ENCODE peak calls at places on chromosomes 11 and 22, in seven cellular contexts. One of them, this sample, is unnamed.

GRCh38 chr22:42648368-42649260 is 578 bp downstream of the CYB5R3 start:
- DNase-seq in upper lobe of right lung: peak; percentile 87
- DNase-seq in skeletal muscle cell: no peak
- DNase-seq in adrenal gland: peak; percentile 49
- DNase-seq in CD4-positive, CD25-positive, alpha-beta regulatory T cell: no peak
- DNase-seq in CD8-positive, alpha-beta memory T cell: peak; percentile 73
- DNase-seq in mammary epithelial cell: peak; percentile 51
- DNase-seq in this sample: no peak

GRCh38 chr11:76251576-76251975 is 45.3 kb upstream of the WNT11 start:
- DNase-seq in upper lobe of right lung: no peak
- DNase-seq in mammary epithelial cell: no peak
- DNase-seq in skeletal muscle cell: no peak
- DNase-seq in CD4-positive, CD25-positive, alpha-beta regulatory T cell: no peak
- DNase-seq in CD8-positive, alpha-beta memory T cell: no peak
- DNase-seq in adrenal gland: no peak
- DNase-seq in this sample: no peak

GRCh38 chr11:9208726-9209501 is 56.2 kb downstream of the DENND5A start:
- DNase-seq in adrenal gland: no peak
- DNase-seq in CD8-positive, alpha-beta memory T cell: no peak
- DNase-seq in skeletal muscle cell: no peak
- DNase-seq in CD4-positive, CD25-positive, alpha-beta regulatory T cell: no peak
- DNase-seq in upper lobe of right lung: no peak
- DNase-seq in mammary epithelial cell: peak; percentile 41
- DNase-seq in this sample: no peak

GRCh38 chr11:100887659-100888058 is 200.6 kb downstream of the ARHGAP42 start:
- DNase-seq in CD8-positive, alpha-beta memory T cell: no peak
- DNase-seq in upper lobe of right lung: no peak
- DNase-seq in mammary epithelial cell: no peak
- DNase-seq in skeletal muscle cell: no peak
- DNase-seq in CD4-positive, CD25-positive, alpha-beta regulatory T cell: no peak
- DNase-seq in adrenal gland: no peak
- DNase-seq in this sample: no peak

GRCh38 chr11:31477528-31478255 is 31.7 kb downstream of the IMMP1L start:
- DNase-seq in adrenal gland: no peak
- DNase-seq in CD8-positive, alpha-beta memory T cell: no peak
- DNase-seq in CD4-positive, CD25-positive, alpha-beta regulatory T cell: no peak
- DNase-seq in skeletal muscle cell: no peak
- DNase-seq in mammary epithelial cell: no peak
- DNase-seq in upper lobe of right lung: no peak
- DNase-seq in this sample: no peak

GRCh38 chr11:105156231-105156630 is 16.7 kb upstream of the CARD18 start:
- DNase-seq in skeletal muscle cell: no peak
- DNase-seq in CD8-positive, alpha-beta memory T cell: no peak
- DNase-seq in upper lobe of right lung: no peak
- DNase-seq in adrenal gland: no peak
- DNase-seq in mammary epithelial cell: peak; percentile 40
- DNase-seq in CD4-positive, CD25-positive, alpha-beta regulatory T cell: no peak
- DNase-seq in this sample: no peak

GRCh38 chr22:25281675-25282345 is 62.4 kb downstream of the CRYBB2 start:
- DNase-seq in mammary epithelial cell: no peak
- DNase-seq in CD8-positive, alpha-beta memory T cell: no peak
- DNase-seq in CD4-positive, CD25-positive, alpha-beta regulatory T cell: no peak
- DNase-seq in adrenal gland: no peak
- DNase-seq in upper lobe of right lung: no peak
- DNase-seq in skeletal muscle cell: no peak
- DNase-seq in this sample: no peak

GRCh38 chr11:112524808-112525207 is 264.1 kb upstream of the PLET1 start:
- DNase-seq in CD8-positive, alpha-beta memory T cell: no peak
- DNase-seq in upper lobe of right lung: no peak
- DNase-seq in mammary epithelial cell: no peak
- DNase-seq in adrenal gland: peak; percentile 47
- DNase-seq in CD4-positive, CD25-positive, alpha-beta regulatory T cell: no peak
- DNase-seq in skeletal muscle cell: no peak
- DNase-seq in this sample: no peak

GRCh38 chr11:68322031-68322388 is 9.6 kb downstream of the LRP5 start:
- DNase-seq in CD8-positive, alpha-beta memory T cell: no peak
- DNase-seq in mammary epithelial cell: no peak
- DNase-seq in skeletal muscle cell: no peak
- DNase-seq in CD4-positive, CD25-positive, alpha-beta regulatory T cell: no peak
- DNase-seq in adrenal gland: no peak
- DNase-seq in upper lobe of right lung: no peak
- DNase-seq in this sample: no peak

GRCh38 chr22:35230417-35230816 is 26.9 kb upstream of the HMGXB4 start:
- DNase-seq in adrenal gland: no peak
- DNase-seq in CD8-positive, alpha-beta memory T cell: no peak
- DNase-seq in CD4-positive, CD25-positive, alpha-beta regulatory T cell: no peak
- DNase-seq in skeletal muscle cell: no peak
- DNase-seq in upper lobe of right lung: no peak
- DNase-seq in mammary epithelial cell: no peak
- DNase-seq in this sample: no peak

GRCh38 chr11:82845336-82846036 is 54.7 kb downstream of the PRCP start:
- DNase-seq in mammary epithelial cell: no peak
- DNase-seq in skeletal muscle cell: no peak
- DNase-seq in upper lobe of right lung: no peak
- DNase-seq in CD4-positive, CD25-positive, alpha-beta regulatory T cell: no peak
- DNase-seq in CD8-positive, alpha-beta memory T cell: no peak
- DNase-seq in adrenal gland: no peak
- DNase-seq in this sample: no peak

GRCh38 chr11:829946-830294 is 2.2 kb downstream of the CRACR2B start:
- DNase-seq in mammary epithelial cell: no peak
- DNase-seq in CD8-positive, alpha-beta memory T cell: no peak
- DNase-seq in CD4-positive, CD25-positive, alpha-beta regulatory T cell: no peak
- DNase-seq in upper lobe of right lung: no peak
- DNase-seq in skeletal muscle cell: no peak
- DNase-seq in adrenal gland: no peak
- DNase-seq in this sample: no peak
- H3K4me3 ChIP-seq in mammary epithelial cell: no peak overlapping the region
- H3K4me3 ChIP-seq in CD8-positive, alpha-beta memory T cell: peak overlapping the region; percentile 28
- H3K4me3 ChIP-seq in CD4-positive, CD25-positive, alpha-beta regulatory T cell: no peak overlapping the region
- H3K4me3 ChIP-seq in upper lobe of right lung: peak overlapping the region; percentile 45
- H3K4me3 ChIP-seq in skeletal muscle cell: peak overlapping the region; percentile 42
- H3K4me3 ChIP-seq in adrenal gland: peak overlapping the region; percentile 8
- H3K4me3 ChIP-seq in this sample: peak overlapping the region; percentile 23

DNA sequence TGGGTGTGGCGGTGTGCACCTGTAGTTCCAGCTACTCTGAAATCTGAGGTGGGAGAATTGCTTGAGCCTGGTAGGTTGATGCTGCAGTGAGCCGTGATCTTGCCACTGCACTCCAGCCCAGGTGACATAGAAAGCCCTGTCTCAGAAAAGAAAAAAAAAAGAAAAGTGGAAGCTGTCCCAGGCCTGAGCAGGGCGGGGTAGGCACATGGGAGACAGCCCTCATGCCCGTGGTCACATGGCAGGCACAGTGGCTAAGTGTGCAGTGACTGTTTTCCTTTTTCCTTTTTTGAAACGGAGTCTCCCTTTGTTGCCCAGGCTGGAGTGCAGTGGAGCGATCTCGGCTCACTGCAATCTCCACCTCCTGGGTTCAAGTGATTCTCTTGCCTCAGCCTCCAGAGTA is 7.7 kb downstream of the OTUB1 start:
- DNase-seq in mammary epithelial cell: no peak
- DNase-seq in CD8-positive, alpha-beta memory T cell: no peak
- DNase-seq in skeletal muscle cell: no peak
- DNase-seq in CD4-positive, CD25-positive, alpha-beta regulatory T cell: no peak
- DNase-seq in adrenal gland: no peak
- DNase-seq in upper lobe of right lung: no peak
- DNase-seq in this sample: no peak
- H3K4me3 ChIP-seq in mammary epithelial cell: no peak overlapping the region
- H3K4me3 ChIP-seq in CD8-positive, alpha-beta memory T cell: no peak overlapping the region
- H3K4me3 ChIP-seq in skeletal muscle cell: no peak overlapping the region
- H3K4me3 ChIP-seq in CD4-positive, CD25-positive, alpha-beta regulatory T cell: no peak overlapping the region
- H3K4me3 ChIP-seq in adrenal gland: no peak overlapping the region
- H3K4me3 ChIP-seq in upper lobe of right lung: no peak overlapping the region
- H3K4me3 ChIP-seq in this sample: no peak overlapping the region

GRCh38 chr11:64863381-64864060 is 14.9 kb downstream of the EHD1 start:
- DNase-seq in CD4-positive, CD25-positive, alpha-beta regulatory T cell: no peak
- DNase-seq in upper lobe of right lung: no peak
- DNase-seq in skeletal muscle cell: no peak
- DNase-seq in CD8-positive, alpha-beta memory T cell: no peak
- DNase-seq in mammary epithelial cell: no peak
- DNase-seq in adrenal gland: no peak
- DNase-seq in this sample: no peak
- H3K4me3 ChIP-seq in CD4-positive, CD25-positive, alpha-beta regulatory T cell: peak overlapping the region; percentile 83
- H3K4me3 ChIP-seq in upper lobe of right lung: peak overlapping the region; percentile 26
- H3K4me3 ChIP-seq in skeletal muscle cell: no peak overlapping the region
- H3K4me3 ChIP-seq in CD8-positive, alpha-beta memory T cell: peak overlapping the region; percentile 66
- H3K4me3 ChIP-seq in mammary epithelial cell: no peak overlapping the region
- H3K4me3 ChIP-seq in adrenal gland: no peak overlapping the region
- H3K4me3 ChIP-seq in this sample: no peak overlapping the region

GRCh38 chr11:43557553-43558031 is 122.9 kb upstream of the HSD17B12 start:
- DNase-seq in upper lobe of right lung: no peak
- DNase-seq in CD8-positive, alpha-beta memory T cell: no peak
- DNase-seq in skeletal muscle cell: no peak
- DNase-seq in CD4-positive, CD25-positive, alpha-beta regulatory T cell: no peak
- DNase-seq in adrenal gland: no peak
- DNase-seq in mammary epithelial cell: no peak
- DNase-seq in this sample: no peak
- H3K4me3 ChIP-seq in upper lobe of right lung: no peak overlapping the region
- H3K4me3 ChIP-seq in CD8-positive, alpha-beta memory T cell: no peak overlapping the region
- H3K4me3 ChIP-seq in skeletal muscle cell: no peak overlapping the region
- H3K4me3 ChIP-seq in CD4-positive, CD25-positive, alpha-beta regulatory T cell: no peak overlapping the region
- H3K4me3 ChIP-seq in adrenal gland: no peak overlapping the region
- H3K4me3 ChIP-seq in mammary epithelial cell: no peak overlapping the region
- H3K4me3 ChIP-seq in this sample: no peak overlapping the region

GRCh38 chr11:13008625-13009475 is at the start of gene RASSF10:
- DNase-seq in skeletal muscle cell: no peak
- DNase-seq in mammary epithelial cell: peak; percentile 91
- DNase-seq in CD8-positive, alpha-beta memory T cell: no peak
- DNase-seq in upper lobe of right lung: peak; percentile 95
- DNase-seq in CD4-positive, CD25-positive, alpha-beta regulatory T cell: no peak
- DNase-seq in adrenal gland: no peak
- DNase-seq in this sample: no peak

GRCh38 chr11:13007702-13008435 is 1.2 kb upstream of the RASSF10 start:
- DNase-seq in skeletal muscle cell: no peak
- DNase-seq in adrenal gland: no peak
- DNase-seq in CD8-positive, alpha-beta memory T cell: no peak
- DNase-seq in CD4-positive, CD25-positive, alpha-beta regulatory T cell: no peak
- DNase-seq in mammary epithelial cell: peak; percentile 73
- DNase-seq in upper lobe of right lung: no peak
- DNase-seq in this sample: no peak

GRCh38 chr11:13009921-13010736 is 1.0 kb downstream of the RASSF10 start:
- DNase-seq in upper lobe of right lung: peak; percentile 76
- DNase-seq in skeletal muscle cell: no peak
- DNase-seq in CD8-positive, alpha-beta memory T cell: no peak
- DNase-seq in adrenal gland: no peak
- DNase-seq in mammary epithelial cell: peak; percentile 68
- DNase-seq in CD4-positive, CD25-positive, alpha-beta regulatory T cell: no peak
- DNase-seq in this sample: no peak

GRCh38 chr11:13010737-13011342 is 1.7 kb downstream of the RASSF10 start:
- DNase-seq in skeletal muscle cell: no peak
- DNase-seq in upper lobe of right lung: peak; percentile 69
- DNase-seq in mammary epithelial cell: peak; percentile 53
- DNase-seq in CD4-positive, CD25-positive, alpha-beta regulatory T cell: no peak
- DNase-seq in adrenal gland: no peak
- DNase-seq in CD8-positive, alpha-beta memory T cell: no peak
- DNase-seq in this sample: no peak

GRCh38 chr11:13009476-13009920 is 382 bp downstream of the RASSF10 start:
- DNase-seq in upper lobe of right lung: no peak
- DNase-seq in mammary epithelial cell: no peak
- DNase-seq in CD8-positive, alpha-beta memory T cell: no peak
- DNase-seq in skeletal muscle cell: no peak
- DNase-seq in adrenal gland: no peak
- DNase-seq in CD4-positive, CD25-positive, alpha-beta regulatory T cell: no peak
- DNase-seq in this sample: no peak
- H3K4me3 ChIP-seq in upper lobe of right lung: peak overlapping the region; percentile 48
- H3K4me3 ChIP-seq in mammary epithelial cell: peak overlapping the region; percentile 57
- H3K4me3 ChIP-seq in CD8-positive, alpha-beta memory T cell: no peak overlapping the region
- H3K4me3 ChIP-seq in skeletal muscle cell: peak overlapping the region; percentile 25
- H3K4me3 ChIP-seq in adrenal gland: no peak overlapping the region
- H3K4me3 ChIP-seq in CD4-positive, CD25-positive, alpha-beta regulatory T cell: no peak overlapping the region
- H3K4me3 ChIP-seq in this sample: no peak overlapping the region

This sample was measured in BJ.